ENCODE peak calls at places on chromosomes 11 and 22, in six cellular contexts. C is GM23248, F is left ventricle myocardium inferior, P is pancreas, N is K562, B is HCT116. I is an unnamed sample.
A peak's percentile ranks its signal among the peaks of the same experiment; 100 is the strongest.

GRCh38 chr11:88051386-88051785 is 123.9 kb downstream of the RAB38 start:
- DNase-seq in C (peak; percentile 14), N (no peak), F (no peak), P (no peak), B (no peak), I (no peak)

GRCh38 chr22:50482107-50483074 is 1.0 kb downstream of the ADM2 start:
- DNase-seq in P (peak; percentile 63), C (no peak), F (no peak), B (no peak), N (no peak), I (no peak)

GRCh38 chr11:61701298-61701993 is 21.3 kb downstream of the DAGLA start:
- DNase-seq in P (no peak), F (no peak), N (peak; percentile 53), B (peak; percentile 22), C (no peak), I (no peak)

GRCh38 chr11:102494216-102494615 is 36.3 kb downstream of the MMP7 start:
- DNase-seq in F (no peak), P (peak; percentile 62), B (peak; percentile 59), C (peak; percentile 89), N (no peak), I (no peak)

GRCh38 chr22:20918663-20919220 is 1.5 kb downstream of the CRKL start:
- DNase-seq in N (peak; percentile 84), P (no peak), B (no peak), F (no peak), C (peak; percentile 42), I (no peak)

GRCh38 chr11:126485021-126485781 is 129.7 kb downstream of the ST3GAL4 start:
- DNase-seq in F (no peak), C (peak; percentile 78), B (no peak), N (no peak), P (no peak), I (no peak)

GRCh38 chr11:36703055-36703404 is 105.0 kb upstream of the RAG2 start:
- DNase-seq in P (no peak), C (no peak), F (no peak), B (no peak), N (no peak), I (no peak)

GRCh38 chr22:19524170-19525115 is at the start of gene CLDN5:
- DNase-seq in N (no peak), F (peak; percentile 61), B (no peak), C (peak; percentile 23), P (no peak), I (peak; percentile 53)

GRCh38 chr11:73404048-73404447 is 27.8 kb downstream of the RELT start:
- DNase-seq in F (peak; percentile 76), N (peak; percentile 70), B (peak; percentile 28), C (peak; percentile 70), P (no peak), I (no peak)

GRCh38 chr11:10594407-10594806 is 25.9 kb upstream of the LYVE1 start:
- DNase-seq in F (no peak), B (no peak), N (no peak), P (no peak), C (no peak), I (peak; percentile 41)

GRCh38 chr11:68584097-68584496 is 100.2 kb upstream of the GAL start:
- DNase-seq in N (peak; percentile 76), C (peak; percentile 37), B (no peak), F (peak; percentile 31), P (peak; percentile 50), I (peak; percentile 37)

GRCh38 chr11:69013009-69013951 is at the start of gene MRGPRF:
- DNase-seq in B (no peak), F (peak; percentile 92), C (peak; percentile 92), P (peak; percentile 48), N (no peak), I (peak; percentile 8)

GRCh38 chr22:47138898-47139789 is 376.7 kb downstream of the TBC1D22A start:
- DNase-seq in P (no peak), B (no peak), N (no peak), F (no peak), C (no peak), I (no peak)

GRCh38 chr11:11010624-11011127 is 152.8 kb upstream of the ZBED5 start:
- DNase-seq in B (peak; percentile 45), P (no peak), F (peak; percentile 34), N (peak; percentile 26), C (peak; percentile 55), I (no peak)

GRCh38 chr11:132717824-132718223 is 814.5 kb downstream of the OPCML start:
- DNase-seq in B (no peak), P (no peak), N (no peak), F (no peak), C (no peak), I (no peak)

GRCh38 chr11:132716037-132716436 is 816.3 kb downstream of the OPCML start:
- DNase-seq in P (no peak), N (no peak), F (no peak), C (no peak), B (no peak), I (no peak)

GRCh38 chr11:132719684-132720083 is 812.6 kb downstream of the OPCML start:
- DNase-seq in B (no peak), F (no peak), P (no peak), C (peak; percentile 10), N (no peak), I (no peak)

GRCh38 chr11:132721526-132721925 is 810.8 kb downstream of the OPCML start:
- DNase-seq in P (no peak), C (no peak), F (no peak), N (no peak), B (no peak), I (no peak)

DNA sequence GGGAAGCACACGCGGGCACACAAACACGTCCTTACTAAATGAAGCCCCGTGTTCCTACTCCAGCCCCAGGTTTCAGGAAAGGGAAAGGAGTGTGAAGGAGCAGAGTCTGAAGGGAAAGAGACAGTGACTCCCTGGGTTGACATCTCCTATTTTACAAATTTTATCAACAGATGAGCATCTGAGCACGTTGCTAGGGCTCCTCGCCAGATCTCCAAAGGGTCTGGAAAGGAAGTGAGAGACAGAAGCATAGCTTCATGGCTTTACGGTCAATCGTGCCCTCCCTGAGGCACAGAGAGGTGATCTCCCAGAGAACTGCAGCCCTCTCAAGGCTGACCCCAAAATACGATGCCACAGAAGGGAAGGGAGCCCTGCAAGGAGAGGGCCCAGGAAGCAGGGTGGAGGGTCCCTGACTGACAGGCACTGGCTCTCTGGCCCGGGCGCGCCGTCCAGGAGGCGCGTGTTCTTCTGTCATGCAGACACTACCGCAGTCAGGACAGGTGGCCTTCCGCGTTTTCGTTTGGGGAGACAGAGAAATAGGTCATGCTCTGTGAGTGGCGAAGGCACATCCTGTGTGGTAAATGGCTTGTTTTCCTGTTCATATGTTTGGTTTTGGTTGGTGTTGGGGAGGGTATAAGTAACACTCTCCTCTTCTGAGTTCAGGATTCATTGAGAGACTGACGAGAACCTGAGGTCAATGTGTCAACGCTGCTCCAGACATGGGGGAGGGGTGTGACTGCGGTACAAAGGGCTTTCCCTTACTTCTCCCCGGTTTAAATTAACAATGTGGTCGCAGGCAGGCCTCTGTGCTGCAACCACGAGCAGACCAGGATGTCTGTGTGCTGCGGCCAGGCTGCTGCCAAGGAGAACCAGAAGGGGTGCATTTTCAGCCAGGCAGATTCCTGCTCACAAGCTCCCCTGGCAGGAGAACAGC is 813.3 kb downstream of the OPCML start:
- DNase-seq in C (peak; percentile 27), F (no peak), P (no peak), B (no peak), N (no peak), I (peak; percentile 10)
- H3K27ac ChIP-seq in C (no peak overlapping the region), F (no peak overlapping the region), P (no peak overlapping the region), B (no peak overlapping the region), N (no peak overlapping the region), I (no peak overlapping the region)

GRCh38 chr22:22936190-22936914 is 48.7 kb downstream of the IGLL5 start:
- DNase-seq in C (no peak), P (no peak), B (no peak), F (no peak), N (no peak), I (no peak)
- H3K27ac ChIP-seq in C (no peak overlapping the region), P (no peak overlapping the region), B (no peak overlapping the region), F (no peak overlapping the region), N (no peak overlapping the region), I (no peak overlapping the region)

GRCh38 chr22:31496735-31497146 is 405 bp downstream of the SFI1 start:
- DNase-seq in F (no peak), N (peak; percentile 28), B (no peak), P (peak; percentile 32), C (peak; percentile 60), I (peak; percentile 60)
- H3K27ac ChIP-seq in F (peak overlapping the region; percentile 86), N (peak overlapping the region; percentile 70), B (peak overlapping the region; percentile 81), P (peak overlapping the region; percentile 44), C (peak overlapping the region; percentile 80), I (peak overlapping the region; percentile 91)

GRCh38 chr11:612201-612960 is 3.4 kb downstream of the IRF7 start:
- DNase-seq in P (peak; percentile 33), C (peak; percentile 54), F (no peak), B (peak; percentile 16), N (no peak), I (no peak)
- H3K27ac ChIP-seq in P (no peak overlapping the region), C (no peak overlapping the region), F (no peak overlapping the region), B (peak overlapping the region; percentile 47), N (peak overlapping the region; percentile 56), I (peak overlapping the region; percentile 84)

GRCh38 chr22:23266780-23267179 is 86.5 kb downstream of the BCR start:
- DNase-seq in F (no peak), P (no peak), N (no peak), C (no peak), B (no peak), I (no peak)
- H3K27ac ChIP-seq in F (no peak overlapping the region), P (no peak overlapping the region), N (no peak overlapping the region), C (no peak overlapping the region), B (no peak overlapping the region), I (no peak overlapping the region)

GRCh38 chr11:67411785-67412152 is 3.7 kb upstream of the CARNS1 start:
- DNase-seq in F (no peak), C (no peak), P (no peak), N (peak; percentile 51), B (no peak), I (no peak)

GRCh38 chr11:67413266-67413797 is 2.1 kb upstream of the CARNS1 start:
- DNase-seq in P (no peak), F (no peak), N (peak; percentile 55), C (no peak), B (no peak), I (no peak)

GRCh38 chr11:67410984-67411784 is 4.3 kb upstream of the CARNS1 start:
- DNase-seq in F (no peak), N (no peak), P (no peak), C (no peak), B (no peak), I (no peak)

GRCh38 chr11:67410369-67410831 is 5.1 kb upstream of the CARNS1 start:
- DNase-seq in N (no peak), C (no peak), P (no peak), F (no peak), B (no peak), I (no peak)

DNA sequence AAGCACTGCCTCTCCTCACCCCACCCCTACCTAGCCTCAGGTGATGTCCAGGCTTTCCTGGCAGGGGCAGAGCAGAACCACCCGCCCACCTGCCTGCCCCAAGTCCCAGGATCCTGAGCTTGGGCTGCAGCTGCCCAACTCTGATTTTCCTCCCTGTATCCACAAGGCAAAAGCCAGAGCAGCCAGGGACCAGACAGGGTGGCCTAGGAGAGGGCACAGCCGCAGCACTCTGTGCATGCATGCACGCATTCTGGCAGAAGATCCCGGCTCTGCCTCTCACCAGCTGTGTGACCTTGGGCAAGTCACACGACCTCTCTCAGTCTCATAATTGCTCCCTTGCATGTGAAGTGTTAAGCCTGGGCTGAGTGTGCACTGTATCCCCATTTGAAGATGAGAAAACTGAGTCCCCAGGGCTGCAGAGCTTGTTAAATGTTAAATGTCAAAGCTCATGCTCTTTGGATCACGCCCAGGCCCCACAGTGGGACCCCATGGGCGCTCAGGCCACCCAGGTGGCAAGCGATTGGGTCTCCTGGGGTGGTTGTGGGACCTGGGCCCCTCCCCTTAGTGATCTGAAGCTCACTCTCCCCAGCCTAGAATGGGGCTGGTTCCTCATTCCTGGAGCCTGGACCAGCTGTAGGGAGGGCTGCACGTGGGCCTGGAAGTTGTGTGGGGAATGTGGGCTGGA is 2.8 kb upstream of the CARNS1 start:
- DNase-seq in N (no peak), F (no peak), B (no peak), P (no peak), C (no peak), I (no peak)
- H3K27ac ChIP-seq in N (no peak overlapping the region), F (no peak overlapping the region), B (no peak overlapping the region), P (no peak overlapping the region), C (no peak overlapping the region), I (peak overlapping the region; percentile 35)